ENCODE peak calls at places on chromosomes 6 and 20, in five cellular contexts. One of them, this sample, is unnamed.

GRCh38 chr6:77326029-77326428 is 137.3 kb downstream of the HTR1B start:
- DNase-seq in sciatic nerve: no peak
- DNase-seq in left ventricle myocardium inferior: no peak
- DNase-seq in NCI-H774: no peak
- DNase-seq in ovary: no peak
- DNase-seq in this sample: no peak

GRCh38 chr20:24918579-24919566 is 30.2 kb upstream of the CST7 start:
- DNase-seq in sciatic nerve: no peak
- DNase-seq in left ventricle myocardium inferior: no peak
- DNase-seq in NCI-H774: no peak
- DNase-seq in ovary: no peak
- DNase-seq in this sample: no peak

GRCh38 chr6:149289192-149289741 is 28.2 kb upstream of the TAB2 start:
- DNase-seq in sciatic nerve: no peak
- DNase-seq in left ventricle myocardium inferior: no peak
- DNase-seq in NCI-H774: no peak
- DNase-seq in ovary: no peak
- DNase-seq in this sample: no peak

GRCh38 chr6:90362273-90362672 is 65.6 kb upstream of the BACH2 start:
- DNase-seq in sciatic nerve: no peak
- DNase-seq in left ventricle myocardium inferior: no peak
- DNase-seq in NCI-H774: no peak
- DNase-seq in ovary: peak; percentile 25
- DNase-seq in this sample: no peak

GRCh38 chr20:57857118-57857517 is 147.3 kb upstream of the PMEPA1 start:
- DNase-seq in sciatic nerve: no peak
- DNase-seq in left ventricle myocardium inferior: no peak
- DNase-seq in NCI-H774: no peak
- DNase-seq in ovary: no peak
- DNase-seq in this sample: no peak

GRCh38 chr6:126180585-126180984 is 159.3 kb upstream of the CENPW start:
- DNase-seq in sciatic nerve: no peak
- DNase-seq in left ventricle myocardium inferior: no peak
- DNase-seq in NCI-H774: no peak
- DNase-seq in ovary: no peak
- DNase-seq in this sample: no peak

GRCh38 chr6:30107756-30108155 is 5.1 kb downstream of the TRIM31 start:
- DNase-seq in sciatic nerve: no peak
- DNase-seq in left ventricle myocardium inferior: no peak
- DNase-seq in NCI-H774: no peak
- DNase-seq in ovary: no peak
- DNase-seq in this sample: no peak

GRCh38 chr20:21397341-21398108 is at the start of gene NKX2-4:
- DNase-seq in sciatic nerve: no peak
- DNase-seq in left ventricle myocardium inferior: no peak
- DNase-seq in NCI-H774: no peak
- DNase-seq in ovary: no peak
- DNase-seq in this sample: no peak

GRCh38 chr20:47574616-47575401 is 73.1 kb downstream of the NCOA3 start:
- DNase-seq in sciatic nerve: no peak
- DNase-seq in left ventricle myocardium inferior: no peak
- DNase-seq in NCI-H774: peak; percentile 81
- DNase-seq in ovary: no peak
- DNase-seq in this sample: no peak

GRCh38 chr6:143410859-143411270 is 39.6 kb downstream of the ADAT2 start:
- DNase-seq in sciatic nerve: no peak
- DNase-seq in left ventricle myocardium inferior: no peak
- DNase-seq in NCI-H774: no peak
- DNase-seq in ovary: no peak
- DNase-seq in this sample: no peak

GRCh38 chr20:4681971-4682370 is 39.7 kb upstream of the PRND start:
- DNase-seq in sciatic nerve: no peak
- DNase-seq in left ventricle myocardium inferior: no peak
- DNase-seq in NCI-H774: no peak
- DNase-seq in ovary: no peak
- DNase-seq in this sample: no peak

GRCh38 chr6:157925771-157926170 is 55.9 kb upstream of the SYNJ2 start:
- DNase-seq in sciatic nerve: no peak
- DNase-seq in left ventricle myocardium inferior: no peak
- DNase-seq in NCI-H774: no peak
- DNase-seq in ovary: no peak
- DNase-seq in this sample: no peak

GRCh38 chr20:17655865-17656489 is 26.1 kb downstream of the RRBP1 start:
- DNase-seq in sciatic nerve: no peak
- DNase-seq in left ventricle myocardium inferior: no peak
- DNase-seq in NCI-H774: no peak
- DNase-seq in ovary: no peak
- DNase-seq in this sample: peak; percentile 34

GRCh38 chr6:129635396-129636164 is 74.4 kb downstream of the ARHGAP18 start:
- DNase-seq in sciatic nerve: no peak
- DNase-seq in left ventricle myocardium inferior: no peak
- DNase-seq in NCI-H774: no peak
- DNase-seq in ovary: no peak
- DNase-seq in this sample: no peak

GRCh38 chr20:38685853-38686473 is 38.3 kb upstream of the SLC32A1 start:
- DNase-seq in sciatic nerve: no peak
- DNase-seq in left ventricle myocardium inferior: peak; percentile 27
- DNase-seq in NCI-H774: no peak
- DNase-seq in ovary: peak; percentile 27
- DNase-seq in this sample: no peak

GRCh38 chr20:4726710-4727391 is 5.1 kb downstream of the PRND start:
- DNase-seq in sciatic nerve: no peak
- DNase-seq in left ventricle myocardium inferior: no peak
- DNase-seq in NCI-H774: peak; percentile 8
- DNase-seq in ovary: no peak
- DNase-seq in this sample: peak; percentile 80

GRCh38 chr20:11445891-11446290 is 471.8 kb upstream of the BTBD3 start:
- DNase-seq in sciatic nerve: no peak
- DNase-seq in left ventricle myocardium inferior: no peak
- DNase-seq in NCI-H774: no peak
- DNase-seq in ovary: no peak
- DNase-seq in this sample: no peak

GRCh38 chr20:45049904-45050471 is 50.9 kb downstream of the KCNS1 start:
- DNase-seq in sciatic nerve: no peak
- DNase-seq in left ventricle myocardium inferior: no peak
- DNase-seq in NCI-H774: no peak
- DNase-seq in ovary: no peak
- DNase-seq in this sample: no peak

GRCh38 chr6:163291622-163292021 is 122.9 kb upstream of the QKI start:
- DNase-seq in sciatic nerve: no peak
- DNase-seq in left ventricle myocardium inferior: no peak
- DNase-seq in NCI-H774: no peak
- DNase-seq in ovary: no peak
- DNase-seq in this sample: no peak

GRCh38 chr20:2156666-2157624 is 55.3 kb downstream of the STK35 start:
- DNase-seq in sciatic nerve: no peak
- DNase-seq in left ventricle myocardium inferior: no peak
- DNase-seq in NCI-H774: no peak
- DNase-seq in ovary: no peak
- DNase-seq in this sample: no peak

GRCh38 chr6:54107470-54107869 is 3.8 kb upstream of the MLIP start:
- DNase-seq in sciatic nerve: no peak
- DNase-seq in left ventricle myocardium inferior: no peak
- DNase-seq in NCI-H774: no peak
- DNase-seq in ovary: no peak
- DNase-seq in this sample: no peak

GRCh38 chr20:13546497-13547131 is 92.1 kb downstream of the TASP1 start:
- DNase-seq in sciatic nerve: peak; percentile 92
- DNase-seq in left ventricle myocardium inferior: peak; percentile 64
- DNase-seq in NCI-H774: peak; percentile 27
- DNase-seq in ovary: peak; percentile 46
- DNase-seq in this sample: peak; percentile 86

GRCh38 chr20:22966787-22967464 is 68.2 kb upstream of the SSTR4 start:
- DNase-seq in sciatic nerve: no peak
- DNase-seq in left ventricle myocardium inferior: no peak
- DNase-seq in NCI-H774: no peak
- DNase-seq in ovary: no peak
- DNase-seq in this sample: no peak

GRCh38 chr20:3687655-3688054 is 5.8 kb upstream of the ADAM33 start:
- DNase-seq in sciatic nerve: no peak
- DNase-seq in left ventricle myocardium inferior: no peak
- DNase-seq in NCI-H774: no peak
- DNase-seq in ovary: no peak
- DNase-seq in this sample: no peak

GRCh38 chr6:168683621-168684020 is 242.6 kb downstream of the SMOC2 start:
- DNase-seq in sciatic nerve: no peak
- DNase-seq in left ventricle myocardium inferior: no peak
- DNase-seq in NCI-H774: no peak
- DNase-seq in ovary: no peak
- DNase-seq in this sample: no peak

GRCh38 chr6:168905451-168906090 is 348.1 kb downstream of the THBS2 start:
- DNase-seq in sciatic nerve: no peak
- DNase-seq in left ventricle myocardium inferior: no peak
- DNase-seq in NCI-H774: no peak
- DNase-seq in ovary: no peak
- DNase-seq in this sample: no peak

GRCh38 chr20:9458075-9458818 is 56.1 kb upstream of the LAMP5 start:
- DNase-seq in sciatic nerve: no peak
- DNase-seq in left ventricle myocardium inferior: no peak
- DNase-seq in NCI-H774: no peak
- DNase-seq in ovary: no peak
- DNase-seq in this sample: no peak

GRCh38 chr6:106872044-106872443 is 102.5 kb downstream of the CD24 start:
- DNase-seq in sciatic nerve: no peak
- DNase-seq in left ventricle myocardium inferior: no peak
- DNase-seq in NCI-H774: no peak
- DNase-seq in ovary: no peak
- DNase-seq in this sample: no peak

GRCh38 chr20:33387177-33387576 is 14.1 kb downstream of the CDK5RAP1 start:
- DNase-seq in sciatic nerve: no peak
- DNase-seq in left ventricle myocardium inferior: peak; percentile 26
- DNase-seq in NCI-H774: no peak
- DNase-seq in ovary: no peak
- DNase-seq in this sample: no peak

GRCh38 chr6:7541175-7542064 is at the start of gene DSP:
- DNase-seq in sciatic nerve: no peak
- DNase-seq in left ventricle myocardium inferior: peak; percentile 68
- DNase-seq in NCI-H774: peak; percentile 79
- DNase-seq in ovary: peak; percentile 18
- DNase-seq in this sample: peak; percentile 88

GRCh38 chr6:33787954-33788693 is 806 bp downstream of the LEMD2 start:
- DNase-seq in sciatic nerve: peak; percentile 84
- DNase-seq in left ventricle myocardium inferior: peak; percentile 77
- DNase-seq in NCI-H774: no peak
- DNase-seq in ovary: peak; percentile 81
- DNase-seq in this sample: peak; percentile 94

GRCh38 chr6:7335519-7335918 is 22.5 kb upstream of the SSR1 start:
- DNase-seq in sciatic nerve: no peak
- DNase-seq in left ventricle myocardium inferior: no peak
- DNase-seq in NCI-H774: no peak
- DNase-seq in ovary: no peak
- DNase-seq in this sample: no peak

GRCh38 chr20:33554914-33555420 is 65.1 kb downstream of the CBFA2T2 start:
- DNase-seq in sciatic nerve: no peak
- DNase-seq in left ventricle myocardium inferior: no peak
- DNase-seq in NCI-H774: peak; percentile 93
- DNase-seq in ovary: no peak
- DNase-seq in this sample: no peak

GRCh38 chr6:118354641-118355040 is 193.5 kb upstream of the PLN start:
- DNase-seq in sciatic nerve: no peak
- DNase-seq in left ventricle myocardium inferior: no peak
- DNase-seq in NCI-H774: no peak
- DNase-seq in ovary: no peak
- DNase-seq in this sample: no peak

This sample was measured in spleen.